ENCODE peak calls at places on chromosomes 6 and 20, in nine cellular contexts. One of them, this sample, is unnamed.

GRCh38 chr6:121730616-121731015 is 295.2 kb downstream of the GJA1 start:
- DNase-seq in colonic mucosa: no peak
- DNase-seq in GM12878: no peak
- DNase-seq in HuH-7.5: no peak
- DNase-seq in stimulated activated naive CD8-positive, alpha-beta T cell treated with anti-CD3 and anti-CD28 coated beads, Interleukin-15, amount 100 ng/mL, for 72 hours: no peak
- DNase-seq in activated CD4-positive, alpha-beta T cell treated with anti-CD3 and anti-CD28 coated beads, Interleukin-2, amount 10 ng/mL, durations not matched to agents 7 days and 5 days: no peak
- DNase-seq in AG04449: no peak
- DNase-seq in nucleus accumbens: no peak
- DNase-seq in activated T-cell treated with anti-CD3 and anti-CD28 coated beads for 24 hours: no peak
- DNase-seq in this sample: no peak

GRCh38 chr6:162621246-162621645 is 106.3 kb downstream of the PRKN start:
- DNase-seq in colonic mucosa: no peak
- DNase-seq in GM12878: no peak
- DNase-seq in HuH-7.5: peak; percentile 14
- DNase-seq in stimulated activated naive CD8-positive, alpha-beta T cell treated with anti-CD3 and anti-CD28 coated beads, Interleukin-15, amount 100 ng/mL, for 72 hours: peak; percentile 43
- DNase-seq in activated CD4-positive, alpha-beta T cell treated with anti-CD3 and anti-CD28 coated beads, Interleukin-2, amount 10 ng/mL, durations not matched to agents 7 days and 5 days: no peak
- DNase-seq in AG04449: no peak
- DNase-seq in nucleus accumbens: no peak
- DNase-seq in activated T-cell treated with anti-CD3 and anti-CD28 coated beads for 24 hours: no peak
- DNase-seq in this sample: peak; percentile 60

GRCh38 chr6:75397806-75398465 is 95.7 kb downstream of the FILIP1 start:
- DNase-seq in colonic mucosa: no peak
- DNase-seq in GM12878: no peak
- DNase-seq in HuH-7.5: no peak
- DNase-seq in stimulated activated naive CD8-positive, alpha-beta T cell treated with anti-CD3 and anti-CD28 coated beads, Interleukin-15, amount 100 ng/mL, for 72 hours: no peak
- DNase-seq in activated CD4-positive, alpha-beta T cell treated with anti-CD3 and anti-CD28 coated beads, Interleukin-2, amount 10 ng/mL, durations not matched to agents 7 days and 5 days: no peak
- DNase-seq in AG04449: no peak
- DNase-seq in nucleus accumbens: no peak
- DNase-seq in activated T-cell treated with anti-CD3 and anti-CD28 coated beads for 24 hours: no peak
- DNase-seq in this sample: no peak

GRCh38 chr6:5529733-5530132 is 268.4 kb downstream of the FARS2 start:
- DNase-seq in colonic mucosa: no peak
- DNase-seq in GM12878: no peak
- DNase-seq in HuH-7.5: no peak
- DNase-seq in stimulated activated naive CD8-positive, alpha-beta T cell treated with anti-CD3 and anti-CD28 coated beads, Interleukin-15, amount 100 ng/mL, for 72 hours: no peak
- DNase-seq in activated CD4-positive, alpha-beta T cell treated with anti-CD3 and anti-CD28 coated beads, Interleukin-2, amount 10 ng/mL, durations not matched to agents 7 days and 5 days: no peak
- DNase-seq in AG04449: no peak
- DNase-seq in nucleus accumbens: no peak
- DNase-seq in activated T-cell treated with anti-CD3 and anti-CD28 coated beads for 24 hours: no peak
- DNase-seq in this sample: peak; percentile 65

GRCh38 chr6:3887150-3887700 is 38.1 kb downstream of the FAM50B start:
- DNase-seq in colonic mucosa: no peak
- DNase-seq in GM12878: peak; percentile 1
- DNase-seq in HuH-7.5: no peak
- DNase-seq in stimulated activated naive CD8-positive, alpha-beta T cell treated with anti-CD3 and anti-CD28 coated beads, Interleukin-15, amount 100 ng/mL, for 72 hours: no peak
- DNase-seq in activated CD4-positive, alpha-beta T cell treated with anti-CD3 and anti-CD28 coated beads, Interleukin-2, amount 10 ng/mL, durations not matched to agents 7 days and 5 days: peak; percentile 10
- DNase-seq in AG04449: no peak
- DNase-seq in nucleus accumbens: no peak
- DNase-seq in activated T-cell treated with anti-CD3 and anti-CD28 coated beads for 24 hours: no peak
- DNase-seq in this sample: no peak

GRCh38 chr20:58981564-58982364 is 708 bp downstream of the NELFCD start:
- DNase-seq in colonic mucosa: peak; percentile 33
- DNase-seq in GM12878: no peak
- DNase-seq in HuH-7.5: no peak
- DNase-seq in stimulated activated naive CD8-positive, alpha-beta T cell treated with anti-CD3 and anti-CD28 coated beads, Interleukin-15, amount 100 ng/mL, for 72 hours: peak; percentile 12
- DNase-seq in activated CD4-positive, alpha-beta T cell treated with anti-CD3 and anti-CD28 coated beads, Interleukin-2, amount 10 ng/mL, durations not matched to agents 7 days and 5 days: no peak
- DNase-seq in AG04449: no peak
- DNase-seq in nucleus accumbens: no peak
- DNase-seq in activated T-cell treated with anti-CD3 and anti-CD28 coated beads for 24 hours: no peak
- DNase-seq in this sample: peak; percentile 22

GRCh38 chr20:40331249-40331648 is 357.8 kb downstream of the MAFB start:
- DNase-seq in colonic mucosa: no peak
- DNase-seq in GM12878: no peak
- DNase-seq in HuH-7.5: no peak
- DNase-seq in stimulated activated naive CD8-positive, alpha-beta T cell treated with anti-CD3 and anti-CD28 coated beads, Interleukin-15, amount 100 ng/mL, for 72 hours: no peak
- DNase-seq in activated CD4-positive, alpha-beta T cell treated with anti-CD3 and anti-CD28 coated beads, Interleukin-2, amount 10 ng/mL, durations not matched to agents 7 days and 5 days: no peak
- DNase-seq in AG04449: no peak
- DNase-seq in nucleus accumbens: no peak
- DNase-seq in activated T-cell treated with anti-CD3 and anti-CD28 coated beads for 24 hours: no peak
- DNase-seq in this sample: no peak

GRCh38 chr6:37551867-37552266 is 52.2 kb upstream of the CCDC167 start:
- DNase-seq in colonic mucosa: no peak
- DNase-seq in GM12878: no peak
- DNase-seq in HuH-7.5: no peak
- DNase-seq in stimulated activated naive CD8-positive, alpha-beta T cell treated with anti-CD3 and anti-CD28 coated beads, Interleukin-15, amount 100 ng/mL, for 72 hours: no peak
- DNase-seq in activated CD4-positive, alpha-beta T cell treated with anti-CD3 and anti-CD28 coated beads, Interleukin-2, amount 10 ng/mL, durations not matched to agents 7 days and 5 days: no peak
- DNase-seq in AG04449: no peak
- DNase-seq in nucleus accumbens: no peak
- DNase-seq in activated T-cell treated with anti-CD3 and anti-CD28 coated beads for 24 hours: no peak
- DNase-seq in this sample: no peak

GRCh38 chr20:62647521-62648317 is 5.4 kb downstream of the SLCO4A1 start:
- DNase-seq in colonic mucosa: peak; percentile 55
- DNase-seq in GM12878: no peak
- DNase-seq in HuH-7.5: no peak
- DNase-seq in stimulated activated naive CD8-positive, alpha-beta T cell treated with anti-CD3 and anti-CD28 coated beads, Interleukin-15, amount 100 ng/mL, for 72 hours: no peak
- DNase-seq in activated CD4-positive, alpha-beta T cell treated with anti-CD3 and anti-CD28 coated beads, Interleukin-2, amount 10 ng/mL, durations not matched to agents 7 days and 5 days: no peak
- DNase-seq in AG04449: no peak
- DNase-seq in nucleus accumbens: no peak
- DNase-seq in activated T-cell treated with anti-CD3 and anti-CD28 coated beads for 24 hours: no peak
- DNase-seq in this sample: peak; percentile 54